ENCODE peak calls at places on chromosomes 2 and 18, in five cellular contexts. W is activated gamma-delta T cell treated with anti-CD3 and anti-CD28 coated beads, Interleukin-2, amount 50 U/mL, for 16 hours; L is GM23338; U is cardiac fibroblast; K is activated T-helper 1 cell treated with anti-CD3 and anti-CD28 coated beads, Interleukin-12 subunit alpha, Interleukin-12 subunit beta, Interleukin-2, Interleukin-4 antibody, amounts not matched to agents 30 ng/mL and 10 ng/mL and 1 ng/mL, durations not matched to agents 14 hours and 24 hours and 36 hours. Y is an unnamed sample.

GRCh38 chr18:79695269-79695668 is 15.7 kb downstream of the CTDP1 start:
- DNase-seq in W (no peak), L (no peak), U (no peak), K (no peak), Y (no peak)

GRCh38 chr2:236916181-236916580 is 169.5 kb upstream of the COPS8 start:
- DNase-seq in W (no peak), L (no peak), U (no peak), K (no peak), Y (no peak)

GRCh38 chr18:79494936-79495335 is 99.2 kb downstream of the NFATC1 start:
- DNase-seq in W (no peak), L (no peak), U (no peak), K (no peak), Y (peak; percentile 34)

GRCh38 chr2:137237055-137237454 is 471.7 kb downstream of the THSD7B start:
- DNase-seq in W (no peak), L (no peak), U (peak; percentile 74), K (no peak), Y (no peak)

GRCh38 chr2:795245-796041 is 118.2 kb upstream of the TMEM18 start:
- DNase-seq in W (no peak), L (no peak), U (no peak), K (no peak), Y (no peak)

GRCh38 chr2:75055307-75055819 is 96.9 kb downstream of the POLE4 start:
- DNase-seq in W (no peak), L (peak; percentile 31), U (no peak), K (no peak), Y (no peak)

GRCh38 chr18:63148449-63149199 is 170.9 kb downstream of the BCL2 start:
- DNase-seq in W (no peak), L (no peak), U (peak; percentile 85), K (no peak), Y (no peak)

GRCh38 chr2:38581193-38582147 is 21.3 kb downstream of the HNRNPLL start:
- DNase-seq in W (peak; percentile 38), L (peak; percentile 95), U (peak; percentile 88), K (peak; percentile 9), Y (no peak)

GRCh38 chr18:48360376-48361021 is 48.7 kb downstream of the ZBTB7C start:
- DNase-seq in W (no peak), L (no peak), U (no peak), K (no peak), Y (no peak)

GRCh38 chr18:28541276-28541930 is 364.5 kb upstream of the CDH2 start:
- DNase-seq in W (no peak), L (no peak), U (no peak), K (no peak), Y (no peak)

GRCh38 chr2:40103163-40103562 is 324.1 kb upstream of the THUMPD2 start:
- DNase-seq in W (no peak), L (peak; percentile 6), U (peak; percentile 76), K (no peak), Y (no peak)

GRCh38 chr18:9562584-9562983 is 51.8 kb downstream of the PPP4R1 start:
- DNase-seq in W (no peak), L (no peak), U (no peak), K (no peak), Y (no peak)

GRCh38 chr2:26735096-26735495 is 29.0 kb upstream of the SLC35F6 start:
- DNase-seq in W (no peak), L (no peak), U (peak; percentile 97), K (no peak), Y (no peak)

GRCh38 chr2:120210234-120210781 is 12.9 kb downstream of the TMEM185B start:
- DNase-seq in W (no peak), L (no peak), U (no peak), K (no peak), Y (no peak)

GRCh38 chr2:64222351-64222750 is 78.1 kb upstream of the PELI1 start:
- DNase-seq in W (no peak), L (no peak), U (peak; percentile 87), K (no peak), Y (no peak)

GRCh38 chr2:9844036-9844483 is 786 bp downstream of the TAF1B start:
- DNase-seq in W (no peak), L (peak; percentile 29), U (peak; percentile 47), K (no peak), Y (no peak)

GRCh38 chr18:25875574-25875973 is 214.8 kb downstream of the SS18 start:
- DNase-seq in W (no peak), L (no peak), U (peak; percentile 12), K (no peak), Y (no peak)

GRCh38 chr18:62898359-62898758 is 183.0 kb downstream of the PHLPP1 start:
- DNase-seq in W (no peak), L (no peak), U (no peak), K (no peak), Y (no peak)

GRCh38 chr2:158214431-158214830 is 112.8 kb downstream of the UPP2 start:
- DNase-seq in W (no peak), L (no peak), U (no peak), K (no peak), Y (no peak)

GRCh38 chr2:161373939-161374338 is 42.2 kb upstream of the TBR1 start:
- DNase-seq in W (no peak), L (no peak), U (peak; percentile 10), K (no peak), Y (no peak)

GRCh38 chr2:197315371-197315770 is 4.8 kb upstream of the ANKRD44 start:
- DNase-seq in W (no peak), L (no peak), U (no peak), K (no peak), Y (no peak)

GRCh38 chr2:45944075-45944474 is 292.6 kb downstream of the PRKCE start:
- DNase-seq in W (no peak), L (no peak), U (peak; percentile 66), K (no peak), Y (no peak)

GRCh38 chr18:30386624-30387023 is 655.9 kb downstream of the DSC3 start:
- DNase-seq in W (no peak), L (no peak), U (no peak), K (no peak), Y (no peak)

GRCh38 chr18:52341617-52342381 is 1.8 kb downstream of the DCC start:
- DNase-seq in W (no peak), L (peak; percentile 66), U (peak; percentile 13), K (no peak), Y (no peak)

GRCh38 chr2:232543928-232544631 is 4.6 kb downstream of the CHRNG start:
- DNase-seq in W (no peak), L (no peak), U (no peak), K (no peak), Y (no peak)

GRCh38 chr2:17303496-17303895 is 214.7 kb downstream of the RAD51AP2 start:
- DNase-seq in W (no peak), L (peak; percentile 21), U (no peak), K (no peak), Y (no peak)

GRCh38 chr2:223779877-223780276 is 57.5 kb downstream of the AP1S3 start:
- DNase-seq in W (peak; percentile 9), L (peak; percentile 92), U (peak; percentile 59), K (peak; percentile 9), Y (no peak)

GRCh38 chr18:49786019-49786720 is 27.2 kb downstream of the ACAA2 start:
- DNase-seq in W (no peak), L (no peak), U (no peak), K (no peak), Y (no peak)

GRCh38 chr18:79317718-79318117 is 78.0 kb upstream of the NFATC1 start:
- DNase-seq in W (no peak), L (peak; percentile 22), U (peak; percentile 19), K (no peak), Y (no peak)

GRCh38 chr2:233740875-233741274 is 12.0 kb downstream of the UGT1A3 start:
- DNase-seq in W (no peak), L (no peak), U (no peak), K (no peak), Y (no peak)

GRCh38 chr18:8730080-8730827 is 24.9 kb downstream of the MTCL1 start:
- DNase-seq in W (no peak), L (no peak), U (peak; percentile 94), K (no peak), Y (peak; percentile 79)

GRCh38 chr2:10502803-10503107 is 54.6 kb upstream of the ODC1 start:
- DNase-seq in W (no peak), L (no peak), U (no peak), K (no peak), Y (no peak)

GRCh38 chr2:75602724-75603342 is 42.1 kb upstream of the EVA1A start:
- DNase-seq in W (no peak), L (no peak), U (peak; percentile 60), K (no peak), Y (no peak)

GRCh38 chr18:22977847-22978701 is 44.9 kb downstream of the RBBP8 start:
- DNase-seq in W (no peak), L (no peak), U (peak; percentile 82), K (no peak), Y (no peak)

GRCh38 chr2:171289938-171290480 is 129.3 kb upstream of the TLK1 start:
- DNase-seq in W (no peak), L (no peak), U (no peak), K (no peak), Y (no peak)

GRCh38 chr2:33378551-33379220 is 97.8 kb upstream of the RASGRP3 start:
- DNase-seq in W (no peak), L (peak; percentile 24), U (peak; percentile 70), K (no peak), Y (no peak)

GRCh38 chr2:86256300-86256699 is 57.0 kb downstream of the MRPL35 start:
- DNase-seq in W (no peak), L (peak; percentile 25), U (no peak), K (no peak), Y (no peak)

GRCh38 chr2:207334631-207335371 is 169.1 kb upstream of the KLF7 start:
- DNase-seq in W (no peak), L (peak; percentile 93), U (peak; percentile 98), K (no peak), Y (no peak)

Y was measured in mucosa of descending colon.